ENCODE peak calls at places on chromosomes 3 and 15, in ten cellular contexts. One of them, this sample, is unnamed.

GRCh38 chr3:141127344-141128125 is 76.4 kb downstream of the SPSB4 start:
- DNase-seq in stimulated activated CD4-positive, alpha-beta T cell treated with anti-CD3 and anti-CD28 coated beads, TNF-alpha, amount 100 ng/mL, for 24 hours: no peak
- DNase-seq in foreskin fibroblast: no peak
- DNase-seq in lower lobe of right lung: no peak
- DNase-seq in nephron progenitor cell: no peak
- DNase-seq in foreskin melanocyte: no peak
- DNase-seq in KBM-7: no peak
- DNase-seq in DMS153: no peak
- DNase-seq in dorsolateral prefrontal cortex: no peak
- DNase-seq in Caki2: no peak
- DNase-seq in this sample: no peak

GRCh38 chr3:127666684-127667083 is 6.1 kb upstream of the ABTB1 start:
- DNase-seq in stimulated activated CD4-positive, alpha-beta T cell treated with anti-CD3 and anti-CD28 coated beads, TNF-alpha, amount 100 ng/mL, for 24 hours: no peak
- DNase-seq in foreskin fibroblast: no peak
- DNase-seq in lower lobe of right lung: no peak
- DNase-seq in nephron progenitor cell: no peak
- DNase-seq in foreskin melanocyte: no peak
- DNase-seq in KBM-7: no peak
- DNase-seq in DMS153: no peak
- DNase-seq in dorsolateral prefrontal cortex: no peak
- DNase-seq in Caki2: no peak
- DNase-seq in this sample: no peak

GRCh38 chr3:194739498-194740284 is 54.0 kb downstream of the FAM43A start:
- DNase-seq in stimulated activated CD4-positive, alpha-beta T cell treated with anti-CD3 and anti-CD28 coated beads, TNF-alpha, amount 100 ng/mL, for 24 hours: no peak
- DNase-seq in foreskin fibroblast: no peak
- DNase-seq in lower lobe of right lung: no peak
- DNase-seq in nephron progenitor cell: no peak
- DNase-seq in foreskin melanocyte: no peak
- DNase-seq in KBM-7: no peak
- DNase-seq in DMS153: no peak
- DNase-seq in dorsolateral prefrontal cortex: no peak
- DNase-seq in Caki2: peak
- DNase-seq in this sample: no peak

GRCh38 chr3:27202959-27203358 is 166.2 kb downstream of the NEK10 start:
- DNase-seq in stimulated activated CD4-positive, alpha-beta T cell treated with anti-CD3 and anti-CD28 coated beads, TNF-alpha, amount 100 ng/mL, for 24 hours: no peak
- DNase-seq in foreskin fibroblast: no peak
- DNase-seq in lower lobe of right lung: no peak
- DNase-seq in nephron progenitor cell: no peak
- DNase-seq in foreskin melanocyte: no peak
- DNase-seq in KBM-7: no peak
- DNase-seq in DMS153: no peak
- DNase-seq in dorsolateral prefrontal cortex: no peak
- DNase-seq in Caki2: no peak
- DNase-seq in this sample: no peak

GRCh38 chr3:24185738-24186384 is 240.8 kb downstream of the NR1D2 start:
- DNase-seq in stimulated activated CD4-positive, alpha-beta T cell treated with anti-CD3 and anti-CD28 coated beads, TNF-alpha, amount 100 ng/mL, for 24 hours: peak
- DNase-seq in foreskin fibroblast: peak
- DNase-seq in lower lobe of right lung: no peak
- DNase-seq in nephron progenitor cell: peak
- DNase-seq in foreskin melanocyte: peak
- DNase-seq in KBM-7: peak
- DNase-seq in DMS153: no peak
- DNase-seq in dorsolateral prefrontal cortex: peak
- DNase-seq in Caki2: peak
- DNase-seq in this sample: peak

GRCh38 chr15:74642724-74643367 is 27.2 kb downstream of the CLK3 start:
- DNase-seq in stimulated activated CD4-positive, alpha-beta T cell treated with anti-CD3 and anti-CD28 coated beads, TNF-alpha, amount 100 ng/mL, for 24 hours: no peak
- DNase-seq in foreskin fibroblast: no peak
- DNase-seq in lower lobe of right lung: no peak
- DNase-seq in nephron progenitor cell: no peak
- DNase-seq in foreskin melanocyte: no peak
- DNase-seq in KBM-7: peak
- DNase-seq in DMS153: no peak
- DNase-seq in dorsolateral prefrontal cortex: no peak
- DNase-seq in Caki2: no peak
- DNase-seq in this sample: no peak

GRCh38 chr3:181709537-181710279 is 2.0 kb upstream of the SOX2 start:
- DNase-seq in stimulated activated CD4-positive, alpha-beta T cell treated with anti-CD3 and anti-CD28 coated beads, TNF-alpha, amount 100 ng/mL, for 24 hours: peak
- DNase-seq in foreskin fibroblast: peak
- DNase-seq in lower lobe of right lung: peak
- DNase-seq in nephron progenitor cell: peak
- DNase-seq in foreskin melanocyte: no peak
- DNase-seq in KBM-7: peak
- DNase-seq in DMS153: peak
- DNase-seq in dorsolateral prefrontal cortex: peak
- DNase-seq in Caki2: peak
- DNase-seq in this sample: peak

GRCh38 chr3:108242776-108243175 is 20.6 kb upstream of the IFT57 start:
- DNase-seq in stimulated activated CD4-positive, alpha-beta T cell treated with anti-CD3 and anti-CD28 coated beads, TNF-alpha, amount 100 ng/mL, for 24 hours: no peak
- DNase-seq in foreskin fibroblast: no peak
- DNase-seq in lower lobe of right lung: no peak
- DNase-seq in nephron progenitor cell: no peak
- DNase-seq in foreskin melanocyte: no peak
- DNase-seq in KBM-7: no peak
- DNase-seq in DMS153: no peak
- DNase-seq in dorsolateral prefrontal cortex: no peak
- DNase-seq in Caki2: no peak
- DNase-seq in this sample: no peak

GRCh38 chr3:156670077-156670476 is 4.3 kb upstream of the TIPARP start:
- DNase-seq in stimulated activated CD4-positive, alpha-beta T cell treated with anti-CD3 and anti-CD28 coated beads, TNF-alpha, amount 100 ng/mL, for 24 hours: no peak
- DNase-seq in foreskin fibroblast: no peak
- DNase-seq in lower lobe of right lung: no peak
- DNase-seq in nephron progenitor cell: no peak
- DNase-seq in foreskin melanocyte: no peak
- DNase-seq in KBM-7: no peak
- DNase-seq in DMS153: no peak
- DNase-seq in dorsolateral prefrontal cortex: no peak
- DNase-seq in Caki2: no peak
- DNase-seq in this sample: no peak

GRCh38 chr15:77546050-77546501 is 86.6 kb downstream of the LINGO1 start:
- DNase-seq in stimulated activated CD4-positive, alpha-beta T cell treated with anti-CD3 and anti-CD28 coated beads, TNF-alpha, amount 100 ng/mL, for 24 hours: no peak
- DNase-seq in foreskin fibroblast: peak
- DNase-seq in lower lobe of right lung: no peak
- DNase-seq in nephron progenitor cell: no peak
- DNase-seq in foreskin melanocyte: peak
- DNase-seq in KBM-7: peak
- DNase-seq in DMS153: no peak
- DNase-seq in dorsolateral prefrontal cortex: no peak
- DNase-seq in Caki2: peak
- DNase-seq in this sample: peak

GRCh38 chr15:80216911-80217310 is 35.1 kb downstream of the CTXND1 start:
- DNase-seq in stimulated activated CD4-positive, alpha-beta T cell treated with anti-CD3 and anti-CD28 coated beads, TNF-alpha, amount 100 ng/mL, for 24 hours: no peak
- DNase-seq in foreskin fibroblast: no peak
- DNase-seq in lower lobe of right lung: no peak
- DNase-seq in nephron progenitor cell: no peak
- DNase-seq in foreskin melanocyte: no peak
- DNase-seq in KBM-7: no peak
- DNase-seq in DMS153: no peak
- DNase-seq in dorsolateral prefrontal cortex: no peak
- DNase-seq in Caki2: no peak
- DNase-seq in this sample: no peak

GRCh38 chr3:163785693-163786092 is 1292.6 kb downstream of the SI start:
- DNase-seq in stimulated activated CD4-positive, alpha-beta T cell treated with anti-CD3 and anti-CD28 coated beads, TNF-alpha, amount 100 ng/mL, for 24 hours: no peak
- DNase-seq in foreskin fibroblast: no peak
- DNase-seq in lower lobe of right lung: no peak
- DNase-seq in nephron progenitor cell: peak
- DNase-seq in foreskin melanocyte: no peak
- DNase-seq in KBM-7: peak
- DNase-seq in DMS153: no peak
- DNase-seq in dorsolateral prefrontal cortex: no peak
- DNase-seq in Caki2: no peak
- DNase-seq in this sample: no peak

GRCh38 chr3:38354588-38355344 is 8.2 kb downstream of the XYLB start:
- DNase-seq in stimulated activated CD4-positive, alpha-beta T cell treated with anti-CD3 and anti-CD28 coated beads, TNF-alpha, amount 100 ng/mL, for 24 hours: no peak
- DNase-seq in foreskin fibroblast: peak
- DNase-seq in lower lobe of right lung: no peak
- DNase-seq in nephron progenitor cell: no peak
- DNase-seq in foreskin melanocyte: no peak
- DNase-seq in KBM-7: peak
- DNase-seq in DMS153: no peak
- DNase-seq in dorsolateral prefrontal cortex: no peak
- DNase-seq in Caki2: no peak
- DNase-seq in this sample: no peak

GRCh38 chr3:10119376-10119775 is 3.9 kb downstream of the BRK1 start:
- DNase-seq in stimulated activated CD4-positive, alpha-beta T cell treated with anti-CD3 and anti-CD28 coated beads, TNF-alpha, amount 100 ng/mL, for 24 hours: no peak
- DNase-seq in foreskin fibroblast: no peak
- DNase-seq in lower lobe of right lung: no peak
- DNase-seq in nephron progenitor cell: no peak
- DNase-seq in foreskin melanocyte: no peak
- DNase-seq in KBM-7: no peak
- DNase-seq in DMS153: no peak
- DNase-seq in dorsolateral prefrontal cortex: no peak
- DNase-seq in Caki2: no peak
- DNase-seq in this sample: no peak

GRCh38 chr15:69304176-69304533 is 5.4 kb downstream of the PAQR5 start:
- DNase-seq in stimulated activated CD4-positive, alpha-beta T cell treated with anti-CD3 and anti-CD28 coated beads, TNF-alpha, amount 100 ng/mL, for 24 hours: no peak
- DNase-seq in foreskin fibroblast: peak
- DNase-seq in lower lobe of right lung: no peak
- DNase-seq in nephron progenitor cell: no peak
- DNase-seq in foreskin melanocyte: no peak
- DNase-seq in KBM-7: no peak
- DNase-seq in DMS153: no peak
- DNase-seq in dorsolateral prefrontal cortex: no peak
- DNase-seq in Caki2: peak
- DNase-seq in this sample: peak

GRCh38 chr3:150449169-150449721 is 41.1 kb downstream of the TSC22D2 start:
- DNase-seq in stimulated activated CD4-positive, alpha-beta T cell treated with anti-CD3 and anti-CD28 coated beads, TNF-alpha, amount 100 ng/mL, for 24 hours: no peak
- DNase-seq in foreskin fibroblast: peak
- DNase-seq in lower lobe of right lung: no peak
- DNase-seq in nephron progenitor cell: no peak
- DNase-seq in foreskin melanocyte: peak
- DNase-seq in KBM-7: peak
- DNase-seq in DMS153: no peak
- DNase-seq in dorsolateral prefrontal cortex: no peak
- DNase-seq in Caki2: peak
- DNase-seq in this sample: no peak

GRCh38 chr15:40900256-40901052 is 6.2 kb downstream of the VPS18 start:
- DNase-seq in stimulated activated CD4-positive, alpha-beta T cell treated with anti-CD3 and anti-CD28 coated beads, TNF-alpha, amount 100 ng/mL, for 24 hours: no peak
- DNase-seq in foreskin fibroblast: no peak
- DNase-seq in lower lobe of right lung: no peak
- DNase-seq in nephron progenitor cell: no peak
- DNase-seq in foreskin melanocyte: no peak
- DNase-seq in KBM-7: no peak
- DNase-seq in DMS153: no peak
- DNase-seq in dorsolateral prefrontal cortex: no peak
- DNase-seq in Caki2: no peak
- DNase-seq in this sample: no peak

GRCh38 chr15:70055601-70056051 is 42.1 kb downstream of the TLE3 start:
- DNase-seq in stimulated activated CD4-positive, alpha-beta T cell treated with anti-CD3 and anti-CD28 coated beads, TNF-alpha, amount 100 ng/mL, for 24 hours: no peak
- DNase-seq in foreskin fibroblast: no peak
- DNase-seq in lower lobe of right lung: peak
- DNase-seq in nephron progenitor cell: no peak
- DNase-seq in foreskin melanocyte: no peak
- DNase-seq in KBM-7: no peak
- DNase-seq in DMS153: no peak
- DNase-seq in dorsolateral prefrontal cortex: no peak
- DNase-seq in Caki2: no peak
- DNase-seq in this sample: no peak

GRCh38 chr15:39040861-39041260 is 476.2 kb upstream of the RASGRP1 start:
- DNase-seq in stimulated activated CD4-positive, alpha-beta T cell treated with anti-CD3 and anti-CD28 coated beads, TNF-alpha, amount 100 ng/mL, for 24 hours: no peak
- DNase-seq in foreskin fibroblast: no peak
- DNase-seq in lower lobe of right lung: no peak
- DNase-seq in nephron progenitor cell: no peak
- DNase-seq in foreskin melanocyte: no peak
- DNase-seq in KBM-7: no peak
- DNase-seq in DMS153: no peak
- DNase-seq in dorsolateral prefrontal cortex: no peak
- DNase-seq in Caki2: no peak
- DNase-seq in this sample: no peak

GRCh38 chr15:74989527-74989926 is 5.8 kb upstream of the SCAMP5 start:
- DNase-seq in stimulated activated CD4-positive, alpha-beta T cell treated with anti-CD3 and anti-CD28 coated beads, TNF-alpha, amount 100 ng/mL, for 24 hours: no peak
- DNase-seq in foreskin fibroblast: no peak
- DNase-seq in lower lobe of right lung: no peak
- DNase-seq in nephron progenitor cell: no peak
- DNase-seq in foreskin melanocyte: no peak
- DNase-seq in KBM-7: no peak
- DNase-seq in DMS153: no peak
- DNase-seq in dorsolateral prefrontal cortex: no peak
- DNase-seq in Caki2: no peak
- DNase-seq in this sample: no peak

GRCh38 chr15:71133734-71134464 is 18.6 kb downstream of the THSD4 start:
- DNase-seq in stimulated activated CD4-positive, alpha-beta T cell treated with anti-CD3 and anti-CD28 coated beads, TNF-alpha, amount 100 ng/mL, for 24 hours: no peak
- DNase-seq in foreskin fibroblast: no peak
- DNase-seq in lower lobe of right lung: no peak
- DNase-seq in nephron progenitor cell: no peak
- DNase-seq in foreskin melanocyte: no peak
- DNase-seq in KBM-7: no peak
- DNase-seq in DMS153: no peak
- DNase-seq in dorsolateral prefrontal cortex: no peak
- DNase-seq in Caki2: peak
- DNase-seq in this sample: no peak

GRCh38 chr3:185353823-185354614 is 8.9 kb upstream of the MAP3K13 start:
- DNase-seq in stimulated activated CD4-positive, alpha-beta T cell treated with anti-CD3 and anti-CD28 coated beads, TNF-alpha, amount 100 ng/mL, for 24 hours: peak
- DNase-seq in foreskin fibroblast: peak
- DNase-seq in lower lobe of right lung: peak
- DNase-seq in nephron progenitor cell: peak
- DNase-seq in foreskin melanocyte: no peak
- DNase-seq in KBM-7: peak
- DNase-seq in DMS153: peak
- DNase-seq in dorsolateral prefrontal cortex: peak
- DNase-seq in Caki2: peak
- DNase-seq in this sample: no peak

GRCh38 chr3:41768363-41768762 is 193.5 kb downstream of the ULK4 start:
- DNase-seq in stimulated activated CD4-positive, alpha-beta T cell treated with anti-CD3 and anti-CD28 coated beads, TNF-alpha, amount 100 ng/mL, for 24 hours: no peak
- DNase-seq in foreskin fibroblast: no peak
- DNase-seq in lower lobe of right lung: no peak
- DNase-seq in nephron progenitor cell: no peak
- DNase-seq in foreskin melanocyte: no peak
- DNase-seq in KBM-7: no peak
- DNase-seq in DMS153: no peak
- DNase-seq in dorsolateral prefrontal cortex: no peak
- DNase-seq in Caki2: no peak
- DNase-seq in this sample: no peak

GRCh38 chr3:56361731-56362130 is 106.5 kb downstream of the ERC2 start:
- DNase-seq in stimulated activated CD4-positive, alpha-beta T cell treated with anti-CD3 and anti-CD28 coated beads, TNF-alpha, amount 100 ng/mL, for 24 hours: no peak
- DNase-seq in foreskin fibroblast: peak
- DNase-seq in lower lobe of right lung: no peak
- DNase-seq in nephron progenitor cell: no peak
- DNase-seq in foreskin melanocyte: no peak
- DNase-seq in KBM-7: no peak
- DNase-seq in DMS153: peak
- DNase-seq in dorsolateral prefrontal cortex: no peak
- DNase-seq in Caki2: no peak
- DNase-seq in this sample: no peak

GRCh38 chr15:56086566-56086965 is 93.2 kb upstream of the NEDD4 start:
- DNase-seq in stimulated activated CD4-positive, alpha-beta T cell treated with anti-CD3 and anti-CD28 coated beads, TNF-alpha, amount 100 ng/mL, for 24 hours: no peak
- DNase-seq in foreskin fibroblast: peak
- DNase-seq in lower lobe of right lung: no peak
- DNase-seq in nephron progenitor cell: no peak
- DNase-seq in foreskin melanocyte: no peak
- DNase-seq in KBM-7: peak
- DNase-seq in DMS153: no peak
- DNase-seq in dorsolateral prefrontal cortex: no peak
- DNase-seq in Caki2: no peak
- DNase-seq in this sample: no peak

GRCh38 chr15:36407647-36408046 is 171.8 kb upstream of the CDIN1 start:
- DNase-seq in stimulated activated CD4-positive, alpha-beta T cell treated with anti-CD3 and anti-CD28 coated beads, TNF-alpha, amount 100 ng/mL, for 24 hours: no peak
- DNase-seq in foreskin fibroblast: peak
- DNase-seq in lower lobe of right lung: no peak
- DNase-seq in nephron progenitor cell: no peak
- DNase-seq in foreskin melanocyte: no peak
- DNase-seq in KBM-7: no peak
- DNase-seq in DMS153: no peak
- DNase-seq in dorsolateral prefrontal cortex: no peak
- DNase-seq in Caki2: peak
- DNase-seq in this sample: peak

This sample was measured in stromal cell of bone marrow.